ENCODE peak calls at places on chromosomes 5 and 9, in seven cellular contexts. B is stimulated activated CD8-positive, alpha-beta memory T cell treated with anti-CD3 and anti-CD28 coated beads, Interleukin-15, amount 100 ng/mL, for 24 hours; M is NCI-H774; J is stomach; D is left kidney; G is RCC 7860; Y is fibroblast of villous mesenchyme. I is an unnamed sample.

GRCh38 chr5:161925960-161926359 is 78.0 kb downstream of the GABRA1 start:
- DNase-seq in Y (no peak), J (no peak), D (no peak), G (no peak), B (no peak), M (no peak), I (no peak)

GRCh38 chr9:93357649-93358048 is 93.8 kb upstream of the FAM120A start:
- DNase-seq in B (no peak), G (no peak), M (no peak), J (no peak), Y (no peak), D (no peak), I (no peak)

GRCh38 chr5:620586-621180 is 8.5 kb downstream of the CEP72 start:
- DNase-seq in D (no peak), M (no peak), Y (no peak), J (no peak), G (no peak), B (no peak), I (no peak)

GRCh38 chr5:95780597-95780996 is 41.9 kb downstream of the GLRX start:
- DNase-seq in J (no peak), G (no peak), M (no peak), D (no peak), Y (no peak), B (no peak), I (peak)

GRCh38 chr5:26024774-26025173 is 1013.6 kb downstream of the CDH9 start:
- DNase-seq in B (no peak), Y (no peak), G (no peak), M (no peak), J (no peak), D (peak), I (no peak)

GRCh38 chr5:97297063-97297715 is 114.1 kb upstream of the RIOK2 start:
- DNase-seq in M (peak), J (no peak), G (no peak), B (no peak), D (peak), Y (peak), I (no peak)

GRCh38 chr5:141879941-141880738 is 1.9 kb upstream of the PCDH1 start:
- DNase-seq in M (no peak), G (no peak), B (no peak), J (no peak), D (no peak), Y (no peak), I (no peak)

GRCh38 chr9:107465467-107466451 is 23.8 kb downstream of the KLF4 start:
- DNase-seq in B (no peak), J (peak), G (no peak), D (peak), M (peak), Y (peak), I (peak)

GRCh38 chr5:119527346-119527745 is 75.0 kb downstream of the HSD17B4 start:
- DNase-seq in D (no peak), J (no peak), M (no peak), Y (no peak), B (no peak), G (peak), I (no peak)

GRCh38 chr9:37575511-37575914 is 667 bp downstream of the FBXO10 start:
- DNase-seq in D (peak), J (no peak), G (no peak), M (no peak), Y (peak), B (no peak), I (no peak)

GRCh38 chr9:19116391-19116790 is 10.9 kb downstream of the PLIN2 start:
- DNase-seq in G (peak), Y (peak), D (no peak), B (no peak), J (no peak), M (no peak), I (no peak)

GRCh38 chr5:154517781-154518437 is 39.9 kb upstream of the HAND1 start:
- DNase-seq in G (no peak), Y (no peak), B (no peak), M (no peak), D (no peak), J (no peak), I (no peak)

GRCh38 chr5:1503301-1504243 is 20.2 kb downstream of the LPCAT1 start:
- DNase-seq in B (no peak), M (no peak), Y (peak), G (no peak), J (peak), D (peak), I (no peak)

GRCh38 chr5:109656829-109657228 is 32.9 kb upstream of the MAN2A1 start:
- DNase-seq in B (no peak), Y (peak), J (no peak), M (no peak), D (peak), G (peak), I (no peak)

GRCh38 chr5:101390317-101390908 is 487.3 kb upstream of the ST8SIA4 start:
- DNase-seq in G (peak), Y (peak), M (peak), J (no peak), D (peak), B (no peak), I (no peak)

GRCh38 chr9:70403166-70403565 is 11.3 kb downstream of the KLF9 start:
- DNase-seq in G (no peak), B (no peak), M (no peak), Y (no peak), D (no peak), J (no peak), I (no peak)

GRCh38 chr9:69898714-69899209 is 78.1 kb downstream of the CFAP95 start:
- DNase-seq in B (no peak), D (no peak), J (no peak), Y (peak), M (no peak), G (peak), I (no peak)

I was measured in uterus.